ENCODE peak calls at places on chromosomes 16 and 17, in six cellular contexts. One of them, this sample, is unnamed.

GRCh38 chr16:80084614-80085013 is 456.2 kb upstream of the DYNLRB2 start:
- DNase-seq in K562: peak; percentile 43
- DNase-seq in HepG2: peak; percentile 41
- DNase-seq in GM12878: no peak
- DNase-seq in GM12891: no peak
- DNase-seq in H1: peak; percentile 56
- DNase-seq in this sample: no peak

GRCh38 chr17:58402679-58403078 is 14.7 kb downstream of the RNF43 start:
- DNase-seq in K562: no peak
- DNase-seq in HepG2: no peak
- DNase-seq in GM12878: no peak
- DNase-seq in GM12891: no peak
- DNase-seq in H1: no peak
- DNase-seq in this sample: no peak

GRCh38 chr16:68520649-68521086 is 18.4 kb upstream of the ZFP90 start:
- DNase-seq in K562: peak; percentile 95
- DNase-seq in HepG2: peak; percentile 89
- DNase-seq in GM12878: no peak
- DNase-seq in GM12891: peak; percentile 95
- DNase-seq in H1: peak; percentile 96
- DNase-seq in this sample: peak; percentile 96

GRCh38 chr17:78507526-78507925 is 69.7 kb downstream of the DNAH17 start:
- DNase-seq in K562: no peak
- DNase-seq in HepG2: no peak
- DNase-seq in GM12878: no peak
- DNase-seq in GM12891: no peak
- DNase-seq in H1: no peak
- DNase-seq in this sample: no peak

GRCh38 chr17:76524598-76525512 is 12.7 kb downstream of the CYGB start:
- DNase-seq in K562: no peak
- DNase-seq in HepG2: peak; percentile 72
- DNase-seq in GM12878: no peak
- DNase-seq in GM12891: no peak
- DNase-seq in H1: no peak
- DNase-seq in this sample: no peak

GRCh38 chr17:60406887-60407286 is 15.0 kb upstream of the USP32 start:
- DNase-seq in K562: no peak
- DNase-seq in HepG2: no peak
- DNase-seq in GM12878: no peak
- DNase-seq in GM12891: no peak
- DNase-seq in H1: no peak
- DNase-seq in this sample: no peak

GRCh38 chr16:57638381-57638780 is 10.0 kb downstream of the ADGRG1 start:
- DNase-seq in K562: no peak
- DNase-seq in HepG2: no peak
- DNase-seq in GM12878: no peak
- DNase-seq in GM12891: no peak
- DNase-seq in H1: no peak
- DNase-seq in this sample: no peak

GRCh38 chr17:33674685-33675084 is 381.6 kb upstream of the ASIC2 start:
- DNase-seq in K562: peak; percentile 78
- DNase-seq in HepG2: peak; percentile 41
- DNase-seq in GM12878: peak; percentile 19
- DNase-seq in GM12891: peak; percentile 35
- DNase-seq in H1: peak; percentile 85
- DNase-seq in this sample: peak; percentile 29

GRCh38 chr17:55286681-55287589 is 22.2 kb downstream of the HLF start:
- DNase-seq in K562: no peak
- DNase-seq in HepG2: peak; percentile 100
- DNase-seq in GM12878: no peak
- DNase-seq in GM12891: no peak
- DNase-seq in H1: no peak
- DNase-seq in this sample: no peak

GRCh38 chr16:21075252-21075651 is 75.4 kb downstream of the DNAH3 start:
- DNase-seq in K562: no peak
- DNase-seq in HepG2: no peak
- DNase-seq in GM12878: no peak
- DNase-seq in GM12891: no peak
- DNase-seq in H1: no peak
- DNase-seq in this sample: no peak

GRCh38 chr17:15194859-15195277 is 70.3 kb downstream of the PMP22 start:
- DNase-seq in K562: no peak
- DNase-seq in HepG2: no peak
- DNase-seq in GM12878: no peak
- DNase-seq in GM12891: no peak
- DNase-seq in H1: no peak
- DNase-seq in this sample: no peak

GRCh38 chr17:5464717-5465507 is 3.9 kb downstream of the DHX33 start:
- DNase-seq in K562: no peak
- DNase-seq in HepG2: peak; percentile 94
- DNase-seq in GM12878: no peak
- DNase-seq in GM12891: no peak
- DNase-seq in H1: no peak
- DNase-seq in this sample: no peak

GRCh38 chr16:11801481-11802021 is 4.5 kb upstream of the ZC3H7A start:
- DNase-seq in K562: no peak
- DNase-seq in HepG2: no peak
- DNase-seq in GM12878: no peak
- DNase-seq in GM12891: no peak
- DNase-seq in H1: no peak
- DNase-seq in this sample: no peak

GRCh38 chr17:51741447-51741846 is 417.1 kb downstream of the CA10 start:
- DNase-seq in K562: no peak
- DNase-seq in HepG2: no peak
- DNase-seq in GM12878: no peak
- DNase-seq in GM12891: no peak
- DNase-seq in H1: no peak
- DNase-seq in this sample: no peak

GRCh38 chr17:55758171-55758570 is 7.3 kb downstream of the PCTP start:
- DNase-seq in K562: no peak
- DNase-seq in HepG2: no peak
- DNase-seq in GM12878: no peak
- DNase-seq in GM12891: no peak
- DNase-seq in H1: no peak
- DNase-seq in this sample: no peak

GRCh38 chr17:76492250-76492988 is 8.8 kb downstream of the RHBDF2 start:
- DNase-seq in K562: no peak
- DNase-seq in HepG2: no peak
- DNase-seq in GM12878: peak; percentile 58
- DNase-seq in GM12891: peak; percentile 51
- DNase-seq in H1: no peak
- DNase-seq in this sample: peak; percentile 72

GRCh38 chr16:27405546-27406451 is 3.8 kb downstream of the IL21R start:
- DNase-seq in K562: no peak
- DNase-seq in HepG2: no peak
- DNase-seq in GM12878: no peak
- DNase-seq in GM12891: no peak
- DNase-seq in H1: no peak
- DNase-seq in this sample: no peak

GRCh38 chr17:14201595-14201994 is 35.1 kb downstream of the CDRT15 start:
- DNase-seq in K562: no peak
- DNase-seq in HepG2: no peak
- DNase-seq in GM12878: no peak
- DNase-seq in GM12891: no peak
- DNase-seq in H1: no peak
- DNase-seq in this sample: no peak

GRCh38 chr17:15648384-15648783 is 28.9 kb upstream of the FBXW10B start:
- DNase-seq in K562: no peak
- DNase-seq in HepG2: no peak
- DNase-seq in GM12878: no peak
- DNase-seq in GM12891: no peak
- DNase-seq in H1: no peak
- DNase-seq in this sample: no peak

GRCh38 chr17:56699186-56699895 is 105.8 kb downstream of the NOG start:
- DNase-seq in K562: no peak
- DNase-seq in HepG2: no peak
- DNase-seq in GM12878: no peak
- DNase-seq in GM12891: no peak
- DNase-seq in H1: peak; percentile 61
- DNase-seq in this sample: no peak

GRCh38 chr17:6910987-6911603 is 79.6 kb upstream of the TEKT1 start:
- DNase-seq in K562: peak; percentile 22
- DNase-seq in HepG2: peak; percentile 23
- DNase-seq in GM12878: no peak
- DNase-seq in GM12891: no peak
- DNase-seq in H1: no peak
- DNase-seq in this sample: no peak
- TF ChIP-seq TAF1 in K562: no peak
- TF ChIP-seq TAF1 in HepG2: no peak
- TF ChIP-seq TAF1 in GM12878: no peak
- TF ChIP-seq TAF1 in GM12891: no peak
- TF ChIP-seq TAF1 in H1: no peak
- TF ChIP-seq TAF1 in this sample: no peak

GRCh38 chr17:7293131-7293557 is 1.3 kb downstream of the YBX2 start:
- DNase-seq in K562: no peak
- DNase-seq in HepG2: no peak
- DNase-seq in GM12878: no peak
- DNase-seq in GM12891: no peak
- DNase-seq in H1: no peak
- DNase-seq in this sample: no peak

GRCh38 chr17:7295230-7296180 is 1.1 kb upstream of the YBX2 start:
- DNase-seq in K562: no peak
- DNase-seq in HepG2: no peak
- DNase-seq in GM12878: no peak
- DNase-seq in GM12891: no peak
- DNase-seq in H1: no peak
- DNase-seq in this sample: no peak

GRCh38 chr17:7296189-7296861 is 1.9 kb upstream of the YBX2 start:
- DNase-seq in K562: peak; percentile 74
- DNase-seq in HepG2: peak; percentile 56
- DNase-seq in GM12878: no peak
- DNase-seq in GM12891: peak; percentile 84
- DNase-seq in H1: peak; percentile 96
- DNase-seq in this sample: peak; percentile 81

GRCh38 chr17:7293821-7294613 is 422 bp downstream of the YBX2 start:
- DNase-seq in K562: peak; percentile 62
- DNase-seq in HepG2: peak; percentile 49
- DNase-seq in GM12878: no peak
- DNase-seq in GM12891: no peak
- DNase-seq in H1: peak; percentile 86
- DNase-seq in this sample: no peak

GRCh38 chr17:7294614-7295153 is at the start of gene YBX2:
- DNase-seq in K562: peak; percentile 42
- DNase-seq in HepG2: no peak
- DNase-seq in GM12878: no peak
- DNase-seq in GM12891: peak; percentile 91
- DNase-seq in H1: peak; percentile 97
- DNase-seq in this sample: peak; percentile 86
- TF ChIP-seq POLR2A in K562: no peak
- TF ChIP-seq POLR2A in HepG2: no peak
- TF ChIP-seq POLR2A in GM12878: no peak
- TF ChIP-seq POLR2A in GM12891: no peak
- TF ChIP-seq POLR2A in H1: no peak
- TF ChIP-seq POLR2A in this sample: no peak

DNA sequence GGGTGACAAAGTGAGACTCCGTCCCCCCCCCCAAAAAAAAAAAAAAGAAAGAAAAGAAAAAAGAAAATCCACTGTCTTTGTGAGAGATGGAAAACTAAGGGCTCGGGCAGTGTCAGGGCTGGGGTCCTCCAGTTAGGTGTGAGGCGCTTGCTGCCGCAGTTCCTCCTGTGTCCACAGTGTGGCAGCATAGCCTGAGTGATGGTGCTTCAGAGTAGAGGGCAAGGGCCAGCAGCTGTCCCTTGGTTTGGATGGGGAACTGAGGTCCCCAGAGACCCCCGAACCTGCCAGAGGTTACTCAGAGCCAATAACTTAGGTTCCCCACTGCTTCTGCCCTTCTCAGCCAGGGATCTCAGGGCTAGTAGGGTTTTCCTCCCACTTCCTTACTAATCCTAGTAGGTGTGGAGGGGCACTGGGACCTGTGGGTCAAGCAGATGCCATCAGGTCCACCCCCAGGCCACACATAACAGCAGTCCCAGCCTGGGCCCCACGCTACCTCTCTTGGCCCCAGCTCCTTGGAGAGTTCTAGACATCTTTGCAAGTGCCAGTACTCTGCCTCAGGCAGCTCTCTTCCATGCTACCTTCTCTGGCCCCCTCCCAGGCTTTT is 7.9 kb upstream of the LLGL1 start:
- DNase-seq in K562: peak; percentile 81
- DNase-seq in HepG2: peak; percentile 62
- DNase-seq in GM12878: peak; percentile 2
- DNase-seq in GM12891: peak; percentile 76
- DNase-seq in H1: peak; percentile 96
- DNase-seq in this sample: peak; percentile 75
- TF ChIP-seq TAF1 in K562: no peak
- TF ChIP-seq TAF1 in HepG2: no peak
- TF ChIP-seq TAF1 in GM12878: no peak
- TF ChIP-seq TAF1 in GM12891: no peak
- TF ChIP-seq TAF1 in H1: no peak
- TF ChIP-seq TAF1 in this sample: no peak

GRCh38 chr16:14509675-14510132 is 120.4 kb downstream of the PARN start:
- DNase-seq in K562: no peak
- DNase-seq in HepG2: no peak
- DNase-seq in GM12878: no peak
- DNase-seq in GM12891: no peak
- DNase-seq in H1: no peak
- DNase-seq in this sample: no peak
- TF ChIP-seq POLR2A in K562: no peak
- TF ChIP-seq POLR2A in HepG2: no peak
- TF ChIP-seq POLR2A in GM12878: no peak
- TF ChIP-seq POLR2A in GM12891: no peak
- TF ChIP-seq POLR2A in H1: no peak
- TF ChIP-seq POLR2A in this sample: no peak

DNA sequence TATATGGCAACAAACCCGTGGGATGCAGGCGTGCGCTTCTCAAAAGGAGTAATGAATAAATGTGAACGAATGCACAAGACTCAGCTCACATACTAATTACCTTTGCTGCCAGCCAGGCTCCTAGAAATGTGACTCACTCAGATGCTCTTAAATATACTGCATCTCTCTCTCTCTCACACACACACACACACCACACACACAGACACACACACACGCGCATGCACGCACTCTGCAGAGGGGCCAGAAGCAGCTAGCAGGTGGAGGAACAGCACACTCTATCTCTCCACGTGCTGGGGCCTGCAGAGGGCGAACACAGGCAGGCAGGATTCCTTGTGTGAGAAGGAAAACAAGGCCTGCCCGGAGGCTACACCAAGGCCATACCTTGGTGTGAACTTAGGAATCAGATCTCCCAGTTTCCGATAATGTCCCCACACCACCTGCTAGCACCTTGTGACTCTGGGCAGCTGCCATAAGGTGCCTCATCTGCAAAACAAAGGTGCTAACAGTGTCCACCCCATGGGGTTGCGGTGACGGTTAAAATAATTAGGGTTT is 5.3 kb downstream of the GPRC5B start:
- DNase-seq in K562: no peak
- DNase-seq in HepG2: peak; percentile 28
- DNase-seq in GM12878: no peak
- DNase-seq in GM12891: no peak
- DNase-seq in H1: peak; percentile 56
- DNase-seq in this sample: no peak
- TF ChIP-seq TAF1 in K562: no peak
- TF ChIP-seq TAF1 in HepG2: no peak
- TF ChIP-seq TAF1 in GM12878: no peak
- TF ChIP-seq TAF1 in GM12891: no peak
- TF ChIP-seq TAF1 in H1: no peak
- TF ChIP-seq TAF1 in this sample: no peak

This sample was measured in GM12892.